ENCODE peak calls at places on chromosome 18, in eight cellular contexts. S is GM12878, B is upper lobe of left lung, D is H1, V is body of pancreas, G is K562, F is tibial nerve, E is HepG2. T is an unnamed sample.

GRCh38 chr18:74745658-74746403 is 148.2 kb downstream of the ZNF407 start:
- DNase-seq in V (no peak), G (peak; percentile 4), B (no peak), D (no peak), S (no peak), F (no peak), E (peak; percentile 15), T (no peak)

GRCh38 chr18:22057908-22058527 is 111.4 kb upstream of the GATA6 start:
- DNase-seq in B (no peak), G (no peak), V (peak; percentile 58), D (no peak), E (peak; percentile 57), F (no peak), S (no peak), T (no peak)

GRCh38 chr18:35999925-36000324 is 27.4 kb downstream of the RMP24 start:
- DNase-seq in E (no peak), F (no peak), D (no peak), S (no peak), V (no peak), G (no peak), B (no peak), T (no peak)

GRCh38 chr18:13527730-13528129 is 198.6 kb downstream of the FAM210A start:
- DNase-seq in D (no peak), V (no peak), G (no peak), E (no peak), F (no peak), S (no peak), B (no peak), T (no peak)

GRCh38 chr18:45291616-45292612 is 323.4 kb upstream of the SLC14A2 start:
- DNase-seq in G (no peak), E (no peak), D (no peak), V (no peak), B (no peak), S (no peak), F (no peak), T (no peak)

GRCh38 chr18:74714796-74715195 is 117.1 kb downstream of the ZNF407 start:
- DNase-seq in V (no peak), D (no peak), E (no peak), S (no peak), G (no peak), F (no peak), B (no peak), T (no peak)

GRCh38 chr18:76445275-76445674 is 49.8 kb downstream of the ZNF516 start:
- DNase-seq in B (no peak), F (no peak), G (no peak), E (no peak), D (no peak), V (no peak), S (no peak), T (no peak)

GRCh38 chr18:39596891-39597290 is 2031.3 kb upstream of the CELF4 start:
- DNase-seq in G (no peak), F (no peak), E (no peak), S (no peak), V (no peak), B (no peak), D (no peak), T (no peak)

GRCh38 chr18:21960189-21960588 is 209.2 kb upstream of the GATA6 start:
- DNase-seq in B (no peak), V (no peak), D (no peak), F (no peak), S (no peak), G (no peak), E (no peak), T (no peak)

GRCh38 chr18:5839102-5839501 is 56.2 kb downstream of the TMEM200C start:
- DNase-seq in B (no peak), E (no peak), V (no peak), D (no peak), F (no peak), S (no peak), G (no peak), T (no peak)

GRCh38 chr18:45106331-45106774 is 425.7 kb downstream of the SETBP1 start:
- DNase-seq in S (peak; percentile 87), D (no peak), F (no peak), G (no peak), E (no peak), V (no peak), B (no peak), T (no peak)

GRCh38 chr18:34932792-34933466 is 108.3 kb upstream of the MAPRE2 start:
- DNase-seq in G (no peak), V (no peak), S (no peak), E (no peak), D (no peak), B (no peak), F (no peak), T (no peak)

GRCh38 chr18:68713791-68714190 is 1.1 kb downstream of the TMX3 start:
- DNase-seq in G (no peak), F (no peak), D (no peak), V (no peak), B (no peak), S (no peak), E (no peak), T (no peak)

GRCh38 chr18:37532917-37533316 is 32.7 kb downstream of the CELF4 start:
- DNase-seq in E (no peak), F (no peak), G (no peak), B (no peak), D (no peak), S (no peak), V (no peak), T (no peak)

GRCh38 chr18:3450358-3451107 is 561 bp downstream of the TGIF1 start:
- DNase-seq in B (peak; percentile 95), V (peak; percentile 75), D (no peak), E (no peak), F (peak; percentile 47), G (peak; percentile 37), S (no peak), T (peak; percentile 57)

GRCh38 chr18:50424877-50425690 is 50.2 kb downstream of the SKA1 start:
- DNase-seq in V (peak; percentile 98), B (no peak), G (peak; percentile 59), F (no peak), S (no peak), D (no peak), E (peak; percentile 86), T (no peak)

GRCh38 chr18:50429207-50429948 is 54.5 kb downstream of the SKA1 start:
- DNase-seq in F (no peak), S (no peak), G (peak; percentile 20), V (no peak), E (peak; percentile 18), D (no peak), B (no peak), T (no peak)

GRCh38 chr18:50428531-50429206 is 53.8 kb downstream of the SKA1 start:
- DNase-seq in V (no peak), S (no peak), D (no peak), E (no peak), F (no peak), B (no peak), G (no peak), T (no peak)

GRCh38 chr18:50432915-50433314 is 58.1 kb downstream of the SKA1 start:
- DNase-seq in E (no peak), F (no peak), G (peak; percentile 12), D (no peak), S (no peak), V (no peak), B (no peak), T (no peak)

DNA sequence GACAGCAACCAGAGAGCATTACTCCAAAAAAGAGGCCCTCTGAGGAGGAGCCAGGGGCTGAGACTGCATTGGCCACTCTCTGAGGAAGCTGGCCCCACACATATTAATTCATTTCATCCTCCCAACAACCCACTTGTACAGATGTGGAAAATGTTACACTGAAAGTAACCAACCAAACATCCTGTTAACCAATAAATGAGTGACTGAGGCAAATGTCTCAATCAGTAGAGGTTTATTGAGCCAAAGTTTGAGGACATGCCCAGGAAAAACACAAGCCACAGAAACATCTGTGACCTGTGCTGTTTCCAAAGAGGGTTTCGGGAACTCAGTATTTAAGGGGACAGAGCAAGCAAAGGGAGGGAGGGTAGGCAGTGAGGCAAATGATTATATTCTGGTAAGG is 53.0 kb downstream of the SKA1 start:
- DNase-seq in V (no peak), G (no peak), E (no peak), S (no peak), B (no peak), F (no peak), D (no peak), T (no peak)
- TF ChIP-seq POLR2A in V (no peak), G (no peak), E (no peak), S (no peak), B (no peak), F (no peak), D (no peak), T (no peak)

GRCh38 chr18:32278148-32278799 is 88.4 kb downstream of the MEP1B start:
- DNase-seq in V (no peak), D (no peak), G (no peak), E (peak; percentile 17), B (no peak), F (no peak), S (no peak), T (no peak)
- H3K4me1 ChIP-seq in V (peaks cover 42% of the 10 kb centered on the region), D (peaks cover 4% of the 10 kb centered on the region), G (no peaks in the 10 kb centered on the region), E (peaks cover 21% of the 10 kb centered on the region), B (no peaks in the 10 kb centered on the region), F (peaks cover 29% of the 10 kb centered on the region), S (no peaks in the 10 kb centered on the region), T (peaks cover 21% of the 10 kb centered on the region)

GRCh38 chr18:26863921-26864497 is 1.5 kb downstream of the AQP4 start:
- DNase-seq in D (no peak), G (no peak), V (no peak), B (no peak), E (no peak), S (no peak), F (no peak), T (no peak)
- H3K4me3 ChIP-seq in D (no peak overlapping the region), G (no peak overlapping the region), V (no peak overlapping the region), B (peak overlapping the region; percentile 40), E (no peak overlapping the region), S (no peak overlapping the region), F (no peak overlapping the region), T (peak overlapping the region; percentile 58)

GRCh38 chr18:12315911-12316310 is 7.9 kb downstream of the TUBB6 start:
- DNase-seq in F (no peak), G (no peak), D (no peak), S (no peak), V (peak; percentile 55), B (peak; percentile 67), E (no peak), T (no peak)

GRCh38 chr18:12321331-12321730 is 13.3 kb downstream of the TUBB6 start:
- DNase-seq in F (no peak), B (no peak), D (no peak), S (no peak), V (no peak), E (no peak), G (no peak), T (no peak)

GRCh38 chr18:12318334-12318697 is 10.3 kb downstream of the TUBB6 start:
- DNase-seq in F (no peak), G (no peak), V (no peak), E (no peak), S (no peak), D (no peak), B (no peak), T (no peak)

GRCh38 chr18:12317664-12318333 is 9.8 kb downstream of the TUBB6 start:
- DNase-seq in G (no peak), E (no peak), B (no peak), D (no peak), F (no peak), V (no peak), S (no peak), T (no peak)

DNA sequence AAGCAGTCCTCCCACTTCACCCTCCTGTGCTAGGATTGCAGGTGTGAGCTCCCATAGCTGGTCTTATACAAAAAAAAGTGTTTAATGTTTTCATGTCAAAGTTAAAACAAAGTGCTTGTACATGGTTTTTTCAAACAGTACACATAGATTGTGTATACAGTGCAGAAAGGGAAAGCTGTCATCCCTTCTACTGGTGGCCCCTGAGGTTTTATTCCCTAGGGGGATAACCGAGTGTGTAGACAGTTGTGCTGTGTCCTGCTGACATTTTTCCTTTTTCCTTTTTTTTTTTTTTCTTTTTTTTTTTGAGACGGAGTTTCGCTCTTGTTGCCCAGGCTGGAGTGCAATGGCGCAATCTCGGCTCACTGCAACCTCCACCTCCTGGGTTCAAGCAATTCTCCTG is 10.8 kb downstream of the TUBB6 start:
- DNase-seq in V (no peak), F (no peak), E (no peak), G (no peak), D (no peak), S (no peak), B (no peak), T (no peak)
- TF ChIP-seq POLR2A in V (no peak), F (no peak), E (no peak), G (no peak), D (no peak), S (no peak), B (no peak), T (no peak)

T was measured in gastrocnemius medialis.